ENCODE peak calls at places on chromosomes 16 and 17, in six cellular contexts. H is left ventricle myocardium inferior; U is AG20443; Y is activated T-cell treated with anti-CD3 and anti-CD28 coated beads for 1 hour; D is activated B cell treated with CpG ODN at 0.5 μM for 24 hours; O is stimulated activated CD8-positive, alpha-beta memory T cell treated with anti-CD3 and anti-CD28 coated beads, Interleukin-7, amount 100 ng/mL, for 1 hour. N is an unnamed sample.

GRCh38 chr16:84563776-84564420 is 54.0 kb downstream of the COTL1 start:
- DNase-seq in H (no peak), U (no peak), Y (no peak), D (no peak), O (no peak), N (no peak)

GRCh38 chr16:82197540-82198240 is 27.7 kb upstream of the MPHOSPH6 start:
- DNase-seq in H (no peak), U (no peak), Y (no peak), D (no peak), O (no peak), N (no peak)

GRCh38 chr16:88920618-88921602 is 54.5 kb upstream of the PABPN1L start:
- DNase-seq in H (peak), U (peak), Y (no peak), D (peak), O (no peak), N (no peak)

GRCh38 chr16:30053376-30054015 is 12.1 kb upstream of the ALDOA start:
- DNase-seq in H (no peak), U (peak), Y (no peak), D (no peak), O (no peak), N (no peak)

GRCh38 chr17:1559047-1559742 is 3.4 kb downstream of the PITPNA start:
- DNase-seq in H (no peak), U (no peak), Y (no peak), D (no peak), O (no peak), N (no peak)

GRCh38 chr17:15509095-15509494 is 41.7 kb upstream of the CDRT4 start:
- DNase-seq in H (no peak), U (no peak), Y (no peak), D (no peak), O (no peak), N (no peak)

GRCh38 chr16:57482845-57483545 is 3.3 kb downstream of the DOK4 start:
- DNase-seq in H (no peak), U (no peak), Y (no peak), D (no peak), O (no peak), N (no peak)

GRCh38 chr16:49495151-49495566 is 121.6 kb downstream of the C16orf78 start:
- DNase-seq in H (no peak), U (no peak), Y (no peak), D (no peak), O (no peak), N (no peak)

N was measured in progenitor cell of endocrine pancreas.